ENCODE peak calls at places on chromosomes 16 and 17, in six cellular contexts. E is EL; Z is activated T-cell treated with anti-CD3 and anti-CD28 coated beads, Interleukin-2, amount 50 U/mL, for 4 hours; D is COR-L47; A is LoVo; G is NCI-H187. Q is an unnamed sample.

GRCh38 chr17:40794466-40794865 is 5.3 kb downstream of the KRT28 start:
- DNase-seq in E (no peak), G (no peak), D (no peak), Z (no peak), A (no peak), Q (no peak)

GRCh38 chr17:11943759-11944347 is 53.4 kb downstream of the ZNF18 start:
- DNase-seq in E (no peak), D (no peak), G (no peak), A (no peak), Z (no peak), Q (no peak)

GRCh38 chr17:50661795-50662391 is 27.2 kb downstream of the ABCC3 start:
- DNase-seq in D (peak; percentile 11), A (peak; percentile 95), G (no peak), E (peak; percentile 91), Z (no peak), Q (peak; percentile 96)

GRCh38 chr17:62075308-62075815 is 10.3 kb upstream of the MED13 start:
- DNase-seq in A (no peak), E (no peak), Z (no peak), D (no peak), G (no peak), Q (no peak)

GRCh38 chr16:89581045-89581695 is 5.6 kb downstream of the CPNE7 start:
- DNase-seq in A (no peak), D (no peak), E (peak; percentile 100), Z (no peak), G (no peak), Q (peak; percentile 86)

GRCh38 chr17:69913241-69914015 is 161.6 kb upstream of the KCNJ16 start:
- DNase-seq in A (no peak), G (no peak), Z (no peak), E (no peak), D (no peak), Q (no peak)

GRCh38 chr17:48510761-48511604 is 19.8 kb downstream of the HOXB1 start:
- DNase-seq in Z (no peak), G (no peak), E (no peak), A (no peak), D (no peak), Q (no peak)

GRCh38 chr17:14294876-14295275 is 6.0 kb upstream of the HS3ST3B1 start:
- DNase-seq in G (no peak), E (no peak), Z (no peak), A (no peak), D (no peak), Q (no peak)

GRCh38 chr17:57739402-57740224 is 5.5 kb downstream of the CCDC182 start:
- DNase-seq in D (peak; percentile 14), A (peak; percentile 41), G (peak; percentile 12), E (no peak), Z (no peak), Q (no peak)

GRCh38 chr16:49281481-49281842 is at the start of gene CBLN1:
- DNase-seq in G (no peak), E (no peak), A (no peak), Z (no peak), D (no peak), Q (no peak)

GRCh38 chr16:50227120-50227519 is 39.2 kb upstream of the ADCY7 start:
- DNase-seq in Z (no peak), A (no peak), E (no peak), D (no peak), G (no peak), Q (no peak)

GRCh38 chr16:9846362-9847099 is 335.7 kb downstream of the GRIN2A start:
- DNase-seq in G (no peak), A (no peak), E (peak; percentile 43), Z (no peak), D (no peak), Q (no peak)

GRCh38 chr17:57279432-57279831 is 23.1 kb downstream of the MSI2 start:
- DNase-seq in Z (no peak), A (no peak), E (no peak), D (no peak), G (no peak), Q (no peak)

GRCh38 chr17:62089296-62089695 is 24.2 kb upstream of the MED13 start:
- DNase-seq in E (no peak), D (no peak), G (no peak), A (no peak), Z (no peak), Q (no peak)

GRCh38 chr16:70800306-70800705 is 652 bp downstream of the VAC14 start:
- DNase-seq in G (no peak), Z (no peak), A (no peak), E (no peak), D (no peak), Q (no peak)

GRCh38 chr17:27489045-27489715 is 32.9 kb downstream of the KSR1 start:
- DNase-seq in Z (no peak), D (no peak), E (peak; percentile 48), G (no peak), A (peak; percentile 52), Q (no peak)

GRCh38 chr16:89150981-89151380 is 20.6 kb upstream of the CDH15 start:
- DNase-seq in E (no peak), Z (no peak), D (no peak), A (no peak), G (no peak), Q (no peak)

GRCh38 chr16:65117701-65118448 is 4.0 kb downstream of the CDH11 start:
- DNase-seq in D (peak; percentile 12), Z (no peak), A (peak; percentile 78), G (no peak), E (peak; percentile 89), Q (peak; percentile 76)

GRCh38 chr16:78235168-78235800 is 135.8 kb downstream of the WWOX start:
- DNase-seq in Z (peak; percentile 45), D (peak; percentile 30), E (no peak), A (peak; percentile 54), G (no peak), Q (peak; percentile 76)

GRCh38 chr17:19354123-19354522 is 8.4 kb downstream of the B9D1 start:
- DNase-seq in D (no peak), E (peak; percentile 90), A (no peak), Z (no peak), G (no peak), Q (peak; percentile 64)

GRCh38 chr17:77963441-77963840 is 4.9 kb downstream of the TNRC6C start:
- DNase-seq in D (peak; percentile 70), G (no peak), A (no peak), E (peak; percentile 76), Z (peak; percentile 18), Q (peak; percentile 70)

GRCh38 chr17:63546308-63547082 is 3.8 kb upstream of the DCAF7 start:
- DNase-seq in E (no peak), D (no peak), A (no peak), Z (no peak), G (no peak), Q (peak; percentile 34)

GRCh38 chr16:11507350-11507749 is 79.4 kb downstream of the LITAF start:
- DNase-seq in Z (no peak), G (no peak), D (no peak), E (no peak), A (no peak), Q (no peak)

GRCh38 chr17:31789707-31790505 is 69.1 kb downstream of the COPRS start:
- DNase-seq in G (no peak), Z (no peak), E (no peak), A (no peak), D (no peak), Q (no peak)

GRCh38 chr17:60416368-60416925 is 5.8 kb upstream of the CHCT1 start:
- DNase-seq in G (no peak), D (no peak), E (no peak), Z (no peak), A (no peak), Q (no peak)

GRCh38 chr16:69476920-69477418 is 52.5 kb downstream of the CYB5B start:
- DNase-seq in D (no peak), A (peak; percentile 78), G (no peak), Z (no peak), E (peak; percentile 96), Q (peak; percentile 74)

GRCh38 chr17:48498168-48498840 is 32.5 kb downstream of the HOXB1 start:
- DNase-seq in D (peak; percentile 18), Z (no peak), E (no peak), A (no peak), G (no peak), Q (no peak)

GRCh38 chr16:3099732-3100499 is 822 bp upstream of the ZSCAN10 start:
- DNase-seq in A (peak; percentile 94), G (peak; percentile 94), E (peak; percentile 90), Z (peak; percentile 92), D (peak; percentile 56), Q (peak; percentile 91)

GRCh38 chr17:8029121-8029520 is 9.7 kb upstream of the ALOX15B start:
- DNase-seq in G (no peak), D (no peak), Z (no peak), A (no peak), E (peak; percentile 84), Q (no peak)

GRCh38 chr16:85366031-85366763 is 246.9 kb upstream of the GSE1 start:
- DNase-seq in D (no peak), Z (no peak), A (no peak), E (no peak), G (peak; percentile 8), Q (no peak)

GRCh38 chr16:3059041-3059722 is 6.3 kb upstream of the IL32 start:
- DNase-seq in A (peak; percentile 96), E (peak; percentile 92), G (peak; percentile 39), D (peak; percentile 78), Z (peak; percentile 86), Q (peak; percentile 93)

GRCh38 chr16:17515421-17516210 is 44.9 kb upstream of the XYLT1 start:
- DNase-seq in E (peak; percentile 87), D (no peak), G (no peak), Z (no peak), A (no peak), Q (peak; percentile 83)

GRCh38 chr16:50697881-50698767 is 4.7 kb downstream of the NOD2 start:
- DNase-seq in G (no peak), D (no peak), Z (peak; percentile 40), E (peak; percentile 52), A (no peak), Q (peak; percentile 55)

GRCh38 chr16:700684-701584 is 4.7 kb downstream of the FBXL16 start:
- DNase-seq in D (no peak), A (no peak), G (no peak), E (no peak), Z (peak; percentile 48), Q (no peak)

GRCh38 chr17:79338589-79338988 is 264.0 kb downstream of the ENGASE start:
- DNase-seq in A (no peak), G (no peak), D (no peak), Z (no peak), E (peak; percentile 39), Q (no peak)

GRCh38 chr17:54754560-54754959 is 146.1 kb upstream of the TOM1L1 start:
- DNase-seq in A (no peak), D (peak; percentile 4), E (no peak), Z (no peak), G (no peak), Q (no peak)

Q was measured in SJSA1.